ENCODE peak calls at places on chromosomes 7 and 10, in four cellular contexts. M, X, Z and L are unnamed samples.

GRCh38 chr7:21413502-21413901 is 14.4 kb upstream of the SP4 start:
- DNase-seq in M (no peak), X (no peak), Z (no peak), L (no peak)

GRCh38 chr7:26278769-26279168 is 12.9 kb upstream of the SNX10 start:
- DNase-seq in M (no peak), X (no peak), Z (peak; percentile 19), L (peak; percentile 33)

GRCh38 chr10:12252882-12253546 is 57.0 kb downstream of the CDC123 start:
- DNase-seq in M (no peak), X (no peak), Z (peak; percentile 15), L (no peak)

GRCh38 chr10:118455181-118455695 is 113.1 kb upstream of the FAM204A start:
- DNase-seq in M (no peak), X (no peak), Z (no peak), L (no peak)

GRCh38 chr10:100647928-100648327 is 97.5 kb upstream of the PAX2 start:
- DNase-seq in M (no peak), X (no peak), Z (no peak), L (no peak)

GRCh38 chr7:135386776-135387175 is 123.1 kb downstream of the CNOT4 start:
- DNase-seq in M (no peak), X (no peak), Z (no peak), L (no peak)

GRCh38 chr7:102064361-102065025 is 222.2 kb upstream of the SH2B2 start:
- DNase-seq in M (peak; percentile 52), X (peak; percentile 64), Z (no peak), L (peak; percentile 35)

GRCh38 chr10:72173635-72174296 is 42.0 kb upstream of the ANAPC16 start:
- DNase-seq in M (no peak), X (no peak), Z (peak; percentile 25), L (peak; percentile 29)

GRCh38 chr10:91557540-91558231 is 75.2 kb downstream of the PPP1R3C start:
- DNase-seq in M (no peak), X (no peak), Z (peak; percentile 34), L (no peak)

GRCh38 chr10:63105811-63106755 is 27.0 kb upstream of the NRBF2 start:
- DNase-seq in M (peak; percentile 51), X (peak; percentile 65), Z (peak; percentile 59), L (no peak)

GRCh38 chr7:44385384-44386138 is 60.2 kb upstream of the CAMK2B start:
- DNase-seq in M (no peak), X (no peak), Z (no peak), L (no peak)

GRCh38 chr10:75263806-75264205 is 28.0 kb upstream of the COMTD1 start:
- DNase-seq in M (peak; percentile 22), X (no peak), Z (no peak), L (no peak)

GRCh38 chr10:102642553-102643345 is 1.5 kb upstream of the TRIM8 start:
- DNase-seq in M (peak; percentile 75), X (peak; percentile 90), Z (peak; percentile 74), L (peak; percentile 66)

GRCh38 chr10:48671914-48672595 is 12.6 kb upstream of the WDFY4 start:
- DNase-seq in M (no peak), X (no peak), Z (no peak), L (no peak)

GRCh38 chr7:157668884-157669767 is 332.3 kb downstream of the DNAJB6 start:
- DNase-seq in M (no peak), X (no peak), Z (no peak), L (no peak)

GRCh38 chr7:134645935-134646334 is 718 bp upstream of the BPGM start:
- DNase-seq in M (no peak), X (no peak), Z (peak; percentile 38), L (no peak)

GRCh38 chr7:102451371-102452054 is 13.2 kb downstream of the ALKBH4 start:
- DNase-seq in M (no peak), X (peak; percentile 53), Z (no peak), L (no peak)

GRCh38 chr7:47452295-47452694 is 129.6 kb downstream of the TNS3 start:
- DNase-seq in M (no peak), X (no peak), Z (no peak), L (no peak)
- H3K4me3 ChIP-seq in M (peak overlapping the region; percentile 62), X (no peak overlapping the region), Z (no peak overlapping the region), L (no peak overlapping the region)

DNA sequence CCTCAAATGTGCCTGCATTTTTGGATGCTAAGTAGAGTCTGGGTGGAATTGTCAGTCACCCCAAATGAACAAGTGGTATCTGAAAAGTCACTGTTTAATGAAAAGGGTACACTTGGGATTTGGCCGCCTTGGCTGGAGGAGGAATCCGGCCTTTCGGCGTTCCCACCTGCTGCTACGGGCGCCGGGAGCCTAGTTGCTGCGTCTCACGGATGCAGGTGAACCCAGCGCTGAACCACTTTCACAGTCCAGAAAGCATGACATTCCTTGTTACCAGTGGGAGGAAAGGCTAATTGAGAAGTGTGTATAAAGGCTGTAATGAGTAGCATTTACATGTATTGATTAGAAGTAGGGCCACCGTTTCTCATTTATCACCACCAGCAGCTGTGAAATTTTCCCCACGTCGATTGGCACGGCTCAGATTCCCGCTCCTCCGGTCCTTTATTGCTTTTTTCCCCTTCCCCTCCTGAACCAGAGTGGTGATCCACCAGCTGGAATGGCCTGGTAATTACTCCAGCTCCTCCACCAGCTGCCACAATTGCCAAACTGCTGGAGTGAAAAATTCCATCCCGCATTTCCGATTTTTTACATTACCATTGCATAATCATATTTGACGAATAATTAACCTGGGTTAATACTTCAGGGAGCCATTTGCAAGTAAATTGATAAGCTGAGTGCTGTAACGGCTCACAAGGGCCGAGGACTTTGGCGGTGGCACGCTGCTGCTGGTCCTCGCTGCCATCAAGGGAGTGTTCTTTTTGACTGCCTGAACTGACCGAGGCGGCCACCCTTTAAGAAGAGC is 153.2 kb downstream of the POU6F2 start:
- DNase-seq in M (no peak), X (no peak), Z (no peak), L (no peak)
- H3K4me3 ChIP-seq in M (no peak overlapping the region), X (no peak overlapping the region), Z (no peak overlapping the region), L (no peak overlapping the region)

GRCh38 chr7:143289421-143289820 is 1.3 kb downstream of the CASP2 start:
- DNase-seq in M (no peak), X (no peak), Z (peak; percentile 23), L (no peak)
- H3K4me3 ChIP-seq in M (peak overlapping the region; percentile 94), X (peak overlapping the region; percentile 68), Z (peak overlapping the region; percentile 90), L (no peak overlapping the region)

GRCh38 chr7:139899328-139900020 is 70.4 kb downstream of the TBXAS1 start:
- DNase-seq in M (no peak), X (no peak), Z (no peak), L (no peak)
- H3K4me3 ChIP-seq in M (no peak overlapping the region), X (no peak overlapping the region), Z (no peak overlapping the region), L (no peak overlapping the region)

DNA sequence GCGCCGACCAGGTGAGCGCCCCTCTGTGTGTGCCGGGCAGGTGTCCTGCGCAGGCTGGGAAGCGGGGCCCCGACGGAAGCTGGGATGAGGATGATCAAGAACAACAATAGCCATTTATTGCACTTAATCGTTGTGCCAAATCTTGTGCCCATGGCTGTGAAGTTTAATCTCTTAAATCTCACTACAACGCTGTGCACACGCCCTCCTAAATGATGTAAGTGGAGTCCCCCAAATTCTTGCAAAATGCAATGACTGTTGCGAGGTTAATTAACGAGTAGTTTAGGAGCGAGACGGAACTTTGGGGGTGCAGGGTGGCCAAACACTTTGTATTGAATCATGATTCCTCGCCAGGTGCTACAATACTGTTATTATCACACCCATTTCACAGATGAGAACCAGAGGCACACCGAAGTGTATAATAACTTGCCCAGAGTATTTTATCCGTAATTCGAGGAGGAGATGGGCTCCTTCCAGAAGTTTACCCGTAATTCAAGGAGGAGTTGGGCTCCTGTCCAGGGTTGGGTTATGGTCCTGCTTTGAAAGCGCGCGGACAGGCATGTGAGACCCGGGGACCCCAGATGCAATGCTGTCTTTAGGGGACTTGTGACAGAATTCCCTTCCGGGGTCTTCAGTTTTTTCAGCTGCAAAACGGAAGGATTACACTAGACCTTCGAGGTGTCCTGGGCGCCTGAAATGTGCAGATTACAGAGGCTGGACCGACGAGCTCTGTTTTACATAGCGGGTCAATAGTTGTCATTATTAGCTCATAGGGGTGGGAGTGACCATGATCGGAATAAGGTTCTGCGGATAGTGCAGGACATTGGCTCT is 1.0 kb downstream of the FFAR4 start:
- DNase-seq in M (no peak), X (no peak), Z (no peak), L (no peak)
- H3K4me3 ChIP-seq in M (peak overlapping the region; percentile 51), X (peak overlapping the region; percentile 4), Z (no peak overlapping the region), L (no peak overlapping the region)

GRCh38 chr10:69881202-69881601 is 79.5 kb downstream of the COL13A1 start:
- DNase-seq in M (no peak), X (no peak), Z (no peak), L (no peak)
- H3K4me3 ChIP-seq in M (no peak overlapping the region), X (no peak overlapping the region), Z (no peak overlapping the region), L (no peak overlapping the region)